ENCODE peak calls at places on chromosomes 1 and 21, in ten cellular contexts. P is NCI-H1105; C is CD8-positive, alpha-beta T cell; T is AG09319; M is stimulated activated naive B cell treated with anti-CD40 and anti-IgM and Interleukin-4, amounts not matched to agents 10 μg/mL and 1 μg/mL and 100 μg/mL, for 72 hours; Q is Calu3; O is Daoy; G is ELF-1; K is brain microvascular endothelial cell; F is amygdala. I is an unnamed sample.

GRCh38 chr1:53639251-53639721 is 99.7 kb downstream of the GLIS1 start:
- DNase-seq in C (no peak), M (no peak), P (no peak), G (peak), T (no peak), Q (peak), K (no peak), O (peak), F (no peak), I (no peak)

GRCh38 chr1:117466761-117467160 is 99.5 kb downstream of the MAN1A2 start:
- DNase-seq in O (peak), F (no peak), C (no peak), Q (no peak), K (no peak), P (no peak), T (no peak), M (no peak), G (no peak), I (no peak)

GRCh38 chr1:212814548-212814947 is 22.9 kb downstream of the TATDN3 start:
- DNase-seq in T (no peak), F (no peak), G (peak), Q (no peak), C (no peak), P (no peak), O (no peak), K (no peak), M (no peak), I (no peak)

GRCh38 chr1:18239671-18240070 is 132.1 kb downstream of the IGSF21 start:
- DNase-seq in G (no peak), K (no peak), C (no peak), F (no peak), O (peak), P (no peak), Q (no peak), T (no peak), M (no peak), I (no peak)

GRCh38 chr1:73998348-73998959 is 199.5 kb downstream of the LRRIQ3 start:
- DNase-seq in F (no peak), Q (no peak), K (no peak), G (no peak), M (no peak), C (no peak), T (no peak), P (peak), O (no peak), I (peak)

GRCh38 chr1:32893198-32894018 is 7.1 kb downstream of the HPCA start:
- DNase-seq in O (peak), M (no peak), Q (peak), C (no peak), G (no peak), P (peak), T (no peak), K (no peak), F (no peak), I (peak)

GRCh38 chr1:64163972-64164371 is 39.5 kb upstream of the UBE2U start:
- DNase-seq in G (no peak), C (no peak), Q (no peak), M (no peak), K (no peak), P (no peak), O (peak), F (no peak), T (no peak), I (peak)

GRCh38 chr1:11617314-11617713 is 36.9 kb downstream of the FBXO2 start:
- DNase-seq in Q (no peak), C (no peak), P (no peak), T (no peak), K (no peak), F (no peak), M (no peak), O (no peak), G (no peak), I (no peak)

GRCh38 chr1:159436469-159436868 is 3.1 kb upstream of the OR10J1 start:
- DNase-seq in G (no peak), P (no peak), O (no peak), T (no peak), Q (no peak), K (no peak), F (no peak), M (no peak), C (no peak), I (peak)

GRCh38 chr1:202938287-202938925 is 11.4 kb upstream of the KLHL12 start:
- DNase-seq in P (no peak), Q (no peak), O (no peak), M (no peak), T (no peak), G (no peak), K (no peak), C (no peak), F (no peak), I (no peak)

GRCh38 chr1:201505505-201505893 is 1.4 kb downstream of the CSRP1 start:
- DNase-seq in Q (peak), F (no peak), O (peak), K (peak), T (no peak), M (no peak), C (no peak), G (peak), P (peak), I (no peak)

GRCh38 chr1:185157599-185158469 is 867 bp downstream of the SWT1 start:
- DNase-seq in F (no peak), T (no peak), K (no peak), Q (no peak), P (no peak), M (no peak), G (no peak), O (peak), C (no peak), I (no peak)

GRCh38 chr1:57494679-57495078 is 70.8 kb upstream of the DAB1 start:
- DNase-seq in F (no peak), G (no peak), Q (no peak), K (no peak), O (no peak), P (peak), T (no peak), M (no peak), C (no peak), I (no peak)

GRCh38 chr1:71307451-71307850 is 226.6 kb upstream of the ZRANB2 start:
- DNase-seq in C (no peak), P (no peak), F (no peak), G (peak), T (no peak), Q (no peak), M (no peak), K (no peak), O (no peak), I (no peak)

GRCh38 chr1:211783266-211783665 is 47.3 kb downstream of the LPGAT1 start:
- DNase-seq in K (no peak), M (no peak), C (no peak), O (no peak), F (no peak), Q (no peak), P (peak), T (no peak), G (no peak), I (no peak)

GRCh38 chr1:26288311-26288941 is 8.5 kb downstream of the SH3BGRL3 start:
- DNase-seq in G (no peak), C (peak), F (no peak), O (peak), P (no peak), T (no peak), M (peak), K (no peak), Q (no peak), I (no peak)

GRCh38 chr1:118136511-118136937 is 48.5 kb downstream of the SPAG17 start:
- DNase-seq in G (no peak), M (peak), T (no peak), C (no peak), F (no peak), O (peak), K (peak), P (no peak), Q (peak), I (no peak)

GRCh38 chr21:45365186-45365607 is 39.8 kb upstream of the COL18A1 start:
- DNase-seq in K (no peak), C (no peak), G (no peak), P (no peak), O (peak), F (no peak), M (no peak), T (no peak), Q (no peak), I (no peak)

GRCh38 chr21:29904359-29905282 is 35.2 kb downstream of the GRIK1 start:
- DNase-seq in O (peak), T (no peak), C (no peak), F (no peak), P (no peak), G (no peak), K (peak), Q (no peak), M (no peak), I (no peak)

GRCh38 chr21:29271927-29272333 is 26.8 kb upstream of the BACH1 start:
- DNase-seq in O (no peak), T (no peak), K (no peak), F (no peak), C (no peak), Q (no peak), M (no peak), P (no peak), G (no peak), I (no peak)

GRCh38 chr1:18100493-18101063 is 7.0 kb upstream of the IGSF21 start:
- DNase-seq in F (no peak), K (peak), O (peak), T (peak), C (peak), M (peak), P (peak), Q (peak), G (peak), I (peak)

GRCh38 chr1:66353207-66353606 is 180.7 kb upstream of the SGIP1 start:
- DNase-seq in Q (no peak), K (no peak), G (no peak), F (peak), P (no peak), T (no peak), M (no peak), C (no peak), O (no peak), I (peak)

GRCh38 chr1:37951041-37951782 is 4.4 kb upstream of the INPP5B start:
- DNase-seq in T (no peak), Q (no peak), G (no peak), F (no peak), C (no peak), P (no peak), M (no peak), K (no peak), O (no peak), I (no peak)

GRCh38 chr1:167517535-167518330 is 596 bp downstream of the CD247 start:
- DNase-seq in K (peak), F (no peak), Q (no peak), G (no peak), O (peak), C (peak), P (no peak), M (no peak), T (no peak), I (no peak)

GRCh38 chr1:7902478-7903084 is 38.1 kb downstream of the TNFRSF9 start:
- DNase-seq in K (peak), C (peak), F (no peak), P (peak), O (peak), G (peak), T (peak), M (peak), Q (peak), I (peak)

GRCh38 chr1:51768971-51769601 is 109.4 kb downstream of the NRDC start:
- DNase-seq in M (no peak), P (peak), T (peak), G (no peak), Q (peak), C (no peak), F (no peak), K (peak), O (peak), I (peak)

GRCh38 chr1:112522621-112523020 is 13.9 kb downstream of the WNT2B start:
- DNase-seq in P (no peak), C (no peak), Q (no peak), M (no peak), O (peak), F (no peak), T (peak), K (peak), G (peak), I (no peak)

GRCh38 chr1:110450928-110451327 is at the start of gene PROK1:
- DNase-seq in K (no peak), M (no peak), P (no peak), O (no peak), T (no peak), C (no peak), Q (no peak), F (no peak), G (no peak), I (no peak)

GRCh38 chr1:19765623-19766022 is 34.1 kb downstream of the TMCO4 start:
- DNase-seq in T (peak), Q (peak), O (peak), F (no peak), M (no peak), P (no peak), K (peak), G (peak), C (no peak), I (no peak)

GRCh38 chr1:29793101-29793546 is 556.8 kb downstream of the PTPRU start:
- DNase-seq in F (peak), O (peak), Q (peak), C (peak), M (peak), T (peak), G (peak), K (peak), P (peak), I (peak)

GRCh38 chr1:205360166-205360565 is 3.4 kb upstream of the KLHDC8A start:
- DNase-seq in O (no peak), T (no peak), P (no peak), Q (no peak), M (no peak), F (no peak), K (no peak), G (no peak), C (no peak), I (peak)

GRCh38 chr1:95057361-95057760 is 15.4 kb downstream of the ALG14 start:
- DNase-seq in P (no peak), K (no peak), Q (no peak), F (no peak), G (no peak), C (no peak), T (no peak), M (no peak), O (no peak), I (no peak)

GRCh38 chr1:85273397-85273796 is 3.0 kb downstream of the BCL10 start:
- DNase-seq in O (no peak), T (no peak), C (no peak), K (no peak), Q (no peak), M (no peak), G (no peak), F (no peak), P (no peak), I (no peak)

GRCh38 chr1:4726620-4727341 is 72.4 kb downstream of the AJAP1 start:
- DNase-seq in Q (no peak), O (peak), T (no peak), M (no peak), P (no peak), G (no peak), K (no peak), C (no peak), F (no peak), I (no peak)

GRCh38 chr1:200877839-200878551 is 5.2 kb downstream of the GPR25 start:
- DNase-seq in O (no peak), F (no peak), Q (no peak), K (no peak), T (no peak), C (no peak), G (no peak), M (peak), P (no peak), I (no peak)

GRCh38 chr1:16900771-16901170 is 5.0 kb downstream of the RNU1-2 start:
- DNase-seq in K (no peak), G (peak), P (no peak), T (no peak), Q (no peak), M (no peak), O (no peak), C (no peak), F (no peak), I (no peak)